ENCODE peak calls at places on chromosomes 2 and 18, in seven cellular contexts. One of them, this sample, is unnamed.

GRCh38 chr2:127208313-127208712 is 11.8 kb downstream of the CYP27C1 start:
- DNase-seq in pons: no peak
- DNase-seq in NCI-H2171: peak
- DNase-seq in CD8-positive, alpha-beta T cell: no peak
- DNase-seq in NCI-H748 treated with DMSO at 0.1 percent for 48 hours: no peak
- DNase-seq in neural crest cell: no peak
- DNase-seq in activated naive CD4-positive, alpha-beta T cell treated with Interleukin-2 at 50 U/mL for 16 hours: no peak
- DNase-seq in this sample: peak

GRCh38 chr2:70886541-70886987 is 49.1 kb upstream of the ATP6V1B1 start:
- DNase-seq in NCI-H748 treated with DMSO at 0.1 percent for 48 hours: no peak
- DNase-seq in pons: no peak
- DNase-seq in neural crest cell: no peak
- DNase-seq in NCI-H2171: no peak
- DNase-seq in activated naive CD4-positive, alpha-beta T cell treated with Interleukin-2 at 50 U/mL for 16 hours: no peak
- DNase-seq in CD8-positive, alpha-beta T cell: no peak
- DNase-seq in this sample: no peak

GRCh38 chr2:55013936-55014335 is 36.3 kb downstream of the RTN4 start:
- DNase-seq in CD8-positive, alpha-beta T cell: no peak
- DNase-seq in pons: no peak
- DNase-seq in neural crest cell: no peak
- DNase-seq in NCI-H2171: no peak
- DNase-seq in activated naive CD4-positive, alpha-beta T cell treated with Interleukin-2 at 50 U/mL for 16 hours: no peak
- DNase-seq in NCI-H748 treated with DMSO at 0.1 percent for 48 hours: no peak
- DNase-seq in this sample: no peak

GRCh38 chr2:215554689-215555088 is 118.8 kb upstream of the FN1 start:
- DNase-seq in activated naive CD4-positive, alpha-beta T cell treated with Interleukin-2 at 50 U/mL for 16 hours: no peak
- DNase-seq in pons: no peak
- DNase-seq in CD8-positive, alpha-beta T cell: no peak
- DNase-seq in NCI-H748 treated with DMSO at 0.1 percent for 48 hours: no peak
- DNase-seq in NCI-H2171: no peak
- DNase-seq in neural crest cell: no peak
- DNase-seq in this sample: no peak

GRCh38 chr2:69493268-69493667 is 56.0 kb upstream of the NFU1 start:
- DNase-seq in neural crest cell: no peak
- DNase-seq in CD8-positive, alpha-beta T cell: no peak
- DNase-seq in NCI-H2171: peak
- DNase-seq in NCI-H748 treated with DMSO at 0.1 percent for 48 hours: no peak
- DNase-seq in pons: peak
- DNase-seq in activated naive CD4-positive, alpha-beta T cell treated with Interleukin-2 at 50 U/mL for 16 hours: no peak
- DNase-seq in this sample: no peak

GRCh38 chr2:180873219-180873618 is 107.2 kb upstream of the UBE2E3 start:
- DNase-seq in CD8-positive, alpha-beta T cell: no peak
- DNase-seq in activated naive CD4-positive, alpha-beta T cell treated with Interleukin-2 at 50 U/mL for 16 hours: no peak
- DNase-seq in NCI-H748 treated with DMSO at 0.1 percent for 48 hours: no peak
- DNase-seq in NCI-H2171: no peak
- DNase-seq in neural crest cell: no peak
- DNase-seq in pons: no peak
- DNase-seq in this sample: no peak

GRCh38 chr18:28204154-28204553 is 27.2 kb upstream of the CDH2 start:
- DNase-seq in CD8-positive, alpha-beta T cell: no peak
- DNase-seq in pons: no peak
- DNase-seq in neural crest cell: no peak
- DNase-seq in activated naive CD4-positive, alpha-beta T cell treated with Interleukin-2 at 50 U/mL for 16 hours: no peak
- DNase-seq in NCI-H748 treated with DMSO at 0.1 percent for 48 hours: no peak
- DNase-seq in NCI-H2171: no peak
- DNase-seq in this sample: no peak

GRCh38 chr2:202104286-202104870 is 31.3 kb downstream of the KIAA2012 start:
- DNase-seq in neural crest cell: peak
- DNase-seq in NCI-H748 treated with DMSO at 0.1 percent for 48 hours: peak
- DNase-seq in NCI-H2171: no peak
- DNase-seq in pons: no peak
- DNase-seq in activated naive CD4-positive, alpha-beta T cell treated with Interleukin-2 at 50 U/mL for 16 hours: peak
- DNase-seq in CD8-positive, alpha-beta T cell: no peak
- DNase-seq in this sample: no peak

GRCh38 chr2:171763602-171764001 is 76.3 kb downstream of the DYNC1I2 start:
- DNase-seq in neural crest cell: no peak
- DNase-seq in pons: peak
- DNase-seq in activated naive CD4-positive, alpha-beta T cell treated with Interleukin-2 at 50 U/mL for 16 hours: no peak
- DNase-seq in CD8-positive, alpha-beta T cell: no peak
- DNase-seq in NCI-H2171: no peak
- DNase-seq in NCI-H748 treated with DMSO at 0.1 percent for 48 hours: no peak
- DNase-seq in this sample: no peak

GRCh38 chr2:104523921-104524320 is 330.0 kb upstream of the POU3F3 start:
- DNase-seq in NCI-H2171: no peak
- DNase-seq in activated naive CD4-positive, alpha-beta T cell treated with Interleukin-2 at 50 U/mL for 16 hours: no peak
- DNase-seq in neural crest cell: no peak
- DNase-seq in CD8-positive, alpha-beta T cell: no peak
- DNase-seq in pons: no peak
- DNase-seq in NCI-H748 treated with DMSO at 0.1 percent for 48 hours: no peak
- DNase-seq in this sample: no peak

GRCh38 chr18:26908906-26909305 is 43.4 kb upstream of the AQP4 start:
- DNase-seq in CD8-positive, alpha-beta T cell: no peak
- DNase-seq in NCI-H2171: no peak
- DNase-seq in neural crest cell: no peak
- DNase-seq in NCI-H748 treated with DMSO at 0.1 percent for 48 hours: no peak
- DNase-seq in pons: peak
- DNase-seq in activated naive CD4-positive, alpha-beta T cell treated with Interleukin-2 at 50 U/mL for 16 hours: no peak
- DNase-seq in this sample: no peak

GRCh38 chr2:108364676-108365297 is 13.0 kb upstream of the SULT1C4 start:
- DNase-seq in pons: no peak
- DNase-seq in activated naive CD4-positive, alpha-beta T cell treated with Interleukin-2 at 50 U/mL for 16 hours: no peak
- DNase-seq in NCI-H748 treated with DMSO at 0.1 percent for 48 hours: no peak
- DNase-seq in NCI-H2171: no peak
- DNase-seq in neural crest cell: no peak
- DNase-seq in CD8-positive, alpha-beta T cell: no peak
- DNase-seq in this sample: no peak

This sample was measured in NCI-H446.